ENCODE peak calls at places on chromosomes 2 and 18, in eight cellular contexts. Q is brain microvascular endothelial cell, A is spleen, N is NCI-H1048, Y is SW480, M is HFF-Myc, V is NCI-H2029, G is bronchial epithelial cell. I is an unnamed sample.

GRCh38 chr2:216059233-216059834 is 22.3 kb downstream of the PECR start:
- DNase-seq in G (peak), N (no peak), M (no peak), V (no peak), Y (no peak), Q (no peak), A (no peak), I (peak)

GRCh38 chr2:215619022-215619958 is 183.4 kb upstream of the FN1 start:
- DNase-seq in A (no peak), Q (peak), Y (peak), V (peak), N (no peak), G (no peak), M (peak), I (no peak)

GRCh38 chr2:73218298-73218697 is 4.3 kb downstream of the SMYD5 start:
- DNase-seq in N (no peak), M (no peak), G (peak), Y (no peak), Q (peak), A (no peak), V (no peak), I (no peak)

GRCh38 chr2:43745457-43745856 is 28.4 kb upstream of the DYNC2LI1 start:
- DNase-seq in Q (peak), G (no peak), A (no peak), N (no peak), V (no peak), M (no peak), Y (no peak), I (peak)

GRCh38 chr2:235092433-235092832 is 140.6 kb downstream of the SH3BP4 start:
- DNase-seq in Q (no peak), V (no peak), N (no peak), A (no peak), M (no peak), Y (no peak), G (no peak), I (no peak)

GRCh38 chr2:160490760-160491367 is 2.7 kb downstream of the RBMS1 start:
- DNase-seq in N (no peak), G (peak), Q (no peak), M (no peak), A (no peak), V (no peak), Y (peak), I (no peak)

GRCh38 chr2:240233891-240234502 is 93.5 kb upstream of the OTOS start:
- DNase-seq in M (no peak), N (no peak), A (peak), Q (no peak), V (no peak), G (no peak), Y (no peak), I (no peak)

GRCh38 chr2:230816735-230817134 is 48.0 kb upstream of the ITM2C start:
- DNase-seq in Q (no peak), V (no peak), N (no peak), G (no peak), M (no peak), A (no peak), Y (no peak), I (no peak)

GRCh38 chr18:79863946-79864725 is 66.4 kb downstream of the KCNG2 start:
- DNase-seq in Q (no peak), Y (no peak), A (peak), M (no peak), V (no peak), N (no peak), G (no peak), I (no peak)

GRCh38 chr2:74777161-74777900 is 56.6 kb upstream of the HK2 start:
- DNase-seq in Y (no peak), A (no peak), V (no peak), M (no peak), N (no peak), G (no peak), Q (no peak), I (no peak)

GRCh38 chr2:198390670-198391069 is 586.3 kb downstream of the PLCL1 start:
- DNase-seq in Y (no peak), M (no peak), V (no peak), A (no peak), G (no peak), Q (no peak), N (peak), I (no peak)

GRCh38 chr2:37870829-37871228 is 54.3 kb upstream of the RMDN2 start:
- DNase-seq in Q (no peak), A (no peak), G (peak), V (no peak), N (no peak), Y (no peak), M (no peak), I (peak)